ENCODE peak calls at places on chromosomes 16 and 17, in eight cellular contexts. E, U, I, W, H, R, A and C are unnamed samples.

GRCh38 chr16:76947694-76948093 is 243.3 kb upstream of the MON1B start:
- DNase-seq in E (no peak), U (no peak), I (no peak), W (no peak), H (no peak), R (no peak), A (no peak), C (no peak)

GRCh38 chr16:21645261-21645721 is 7.1 kb downstream of the IGSF6 start:
- DNase-seq in E (no peak), U (no peak), I (no peak), W (no peak), H (no peak), R (no peak), A (no peak), C (peak; percentile 65)

GRCh38 chr17:42289863-42290165 is 1.5 kb downstream of the STAT5A start:
- DNase-seq in E (no peak), U (no peak), I (no peak), W (no peak), H (peak; percentile 74), R (no peak), A (no peak), C (no peak)

GRCh38 chr17:27379863-27380533 is 76.2 kb upstream of the KSR1 start:
- DNase-seq in E (peak; percentile 60), U (peak; percentile 55), I (no peak), W (no peak), H (no peak), R (no peak), A (no peak), C (no peak)

GRCh38 chr16:7304257-7304656 is 28.4 kb upstream of the RBFOX1 start:
- DNase-seq in E (peak; percentile 42), U (no peak), I (no peak), W (no peak), H (no peak), R (no peak), A (no peak), C (no peak)

GRCh38 chr17:40791808-40792436 is 7.8 kb downstream of the KRT28 start:
- DNase-seq in E (peak; percentile 34), U (peak; percentile 11), I (no peak), W (peak; percentile 32), H (no peak), R (no peak), A (no peak), C (no peak)

GRCh38 chr17:2875608-2876007 is 79.4 kb downstream of the RAP1GAP2 start:
- DNase-seq in E (no peak), U (no peak), I (no peak), W (no peak), H (no peak), R (no peak), A (no peak), C (no peak)

GRCh38 chr16:79628501-79628975 is 28.0 kb upstream of the MAF start:
- DNase-seq in E (no peak), U (no peak), I (no peak), W (no peak), H (peak; percentile 49), R (no peak), A (no peak), C (peak; percentile 88)

GRCh38 chr17:27049104-27049784 is 244.7 kb upstream of the WSB1 start:
- DNase-seq in E (no peak), U (no peak), I (no peak), W (no peak), H (no peak), R (no peak), A (no peak), C (no peak)

GRCh38 chr16:35409503-35409902 is 1950.1 kb downstream of the TP53TG3F start:
- DNase-seq in E (no peak), U (no peak), I (no peak), W (no peak), H (no peak), R (no peak), A (no peak), C (no peak)

GRCh38 chr17:80795737-80796136 is 195.9 kb upstream of the CHMP6 start:
- DNase-seq in E (peak; percentile 47), U (peak; percentile 76), I (no peak), W (no peak), H (no peak), R (no peak), A (no peak), C (no peak)

GRCh38 chr16:56866955-56867830 is 2.2 kb downstream of the SLC12A3 start:
- DNase-seq in E (peak; percentile 54), U (no peak), I (no peak), W (peak; percentile 18), H (peak; percentile 24), R (no peak), A (no peak), C (peak; percentile 75)

GRCh38 chr17:31495049-31495885 is 103.8 kb downstream of the RAB11FIP4 start:
- DNase-seq in E (peak; percentile 86), U (peak; percentile 52), I (no peak), W (no peak), H (no peak), R (no peak), A (no peak), C (peak; percentile 89)

GRCh38 chr16:2528161-2529060 is 2.8 kb downstream of the CEMP1 start:
- DNase-seq in E (no peak), U (no peak), I (no peak), W (no peak), H (no peak), R (no peak), A (no peak), C (no peak)